ENCODE peak calls at places on chromosomes 11 and 22, in six cellular contexts. O, R, P, A, K and G are unnamed samples.

GRCh38 chr11:109864834-109865557 is 228.2 kb upstream of the ZC3H12C start:
- DNase-seq in K (no peak), O (peak; percentile 39), R (peak; percentile 84), P (no peak), A (peak; percentile 43), G (no peak)

GRCh38 chr22:23222033-23222840 is 41.9 kb downstream of the BCR start:
- DNase-seq in A (no peak), R (no peak), P (no peak), O (no peak), K (no peak), G (no peak)

GRCh38 chr22:16969508-16970327 is 38.3 kb downstream of the GAB4 start:
- DNase-seq in P (no peak), R (no peak), O (no peak), A (no peak), K (no peak), G (no peak)

GRCh38 chr11:128180446-128181089 is 406.8 kb downstream of the ETS1 start:
- DNase-seq in A (peak; percentile 93), K (no peak), P (peak; percentile 97), R (peak; percentile 92), O (peak; percentile 89), G (no peak)

GRCh38 chr22:46793497-46793896 is 31.0 kb downstream of the TBC1D22A start:
- DNase-seq in R (no peak), K (no peak), P (no peak), A (no peak), O (no peak), G (peak; percentile 16)

GRCh38 chr22:21032037-21032842 is at the start of gene SLC7A4:
- DNase-seq in K (no peak), A (no peak), O (no peak), P (no peak), R (no peak), G (no peak)

GRCh38 chr11:35390737-35391682 is 28.3 kb downstream of the SLC1A2 start:
- DNase-seq in A (no peak), P (peak; percentile 92), R (peak; percentile 79), O (peak; percentile 71), K (peak; percentile 78), G (no peak)

GRCh38 chr11:91173701-91174100 is 950.9 kb upstream of the CHORDC1 start:
- DNase-seq in K (no peak), R (no peak), O (peak; percentile 65), A (no peak), P (peak; percentile 64), G (no peak)

GRCh38 chr11:11849127-11849746 is 7.5 kb downstream of the USP47 start:
- DNase-seq in K (peak; percentile 60), P (peak; percentile 75), A (peak; percentile 64), R (peak; percentile 84), O (peak; percentile 62), G (peak; percentile 70)

GRCh38 chr22:17496843-17497242 is 66.5 kb upstream of the SLC25A18 start:
- DNase-seq in A (no peak), K (no peak), O (no peak), P (no peak), R (no peak), G (no peak)

GRCh38 chr11:134277176-134278001 is 1.2 kb downstream of the GLB1L3 start:
- DNase-seq in R (no peak), O (no peak), K (no peak), P (no peak), A (no peak), G (no peak)

GRCh38 chr11:134273317-134273712 is 2.9 kb upstream of the GLB1L3 start:
- DNase-seq in R (no peak), K (no peak), P (no peak), A (no peak), O (no peak), G (no peak)

GRCh38 chr11:134276396-134277175 is 407 bp downstream of the GLB1L3 start:
- DNase-seq in A (no peak), O (no peak), K (no peak), R (no peak), P (no peak), G (no peak)

GRCh38 chr11:134275188-134275533 is 1.0 kb upstream of the GLB1L3 start:
- DNase-seq in O (no peak), K (no peak), R (no peak), A (no peak), P (no peak), G (no peak)

GRCh38 chr11:134275534-134276395 is at the start of gene GLB1L3:
- DNase-seq in A (no peak), O (peak; percentile 63), K (no peak), R (no peak), P (no peak), G (peak; percentile 60)
- TF ChIP-seq CTCF in A (peak; percentile 13), O (peak; percentile 50), K (no peak), R (peak; percentile 33), P (peak; percentile 37), G (peak; percentile 40)

GRCh38 chr22:33109532-33110148 is 51.5 kb upstream of the SYN3 start:
- DNase-seq in R (no peak), A (no peak), K (no peak), O (no peak), P (no peak), G (no peak)
- H3K4me1 ChIP-seq in R (peaks cover 8% of the 10 kb centered on the region), A (no peaks in the 10 kb centered on the region), K (no peaks in the 10 kb centered on the region), O (peaks cover 13% of the 10 kb centered on the region), P (no peaks in the 10 kb centered on the region), G (no peaks in the 10 kb centered on the region)

GRCh38 chr11:73596547-73596946 is 1.4 kb downstream of the FAM168A start:
- DNase-seq in K (no peak), P (no peak), R (no peak), A (no peak), O (no peak), G (no peak)

GRCh38 chr11:73597340-73597955 is 464 bp downstream of the FAM168A start:
- DNase-seq in A (no peak), R (no peak), P (no peak), O (no peak), K (no peak), G (peak; percentile 7)

GRCh38 chr11:73591050-73591449 is 6.9 kb downstream of the FAM168A start:
- DNase-seq in K (no peak), A (no peak), O (no peak), R (no peak), P (no peak), G (no peak)

GRCh38 chr11:73591743-73592142 is 6.2 kb downstream of the FAM168A start:
- DNase-seq in O (no peak), P (no peak), A (no peak), R (no peak), K (no peak), G (no peak)

DNA sequence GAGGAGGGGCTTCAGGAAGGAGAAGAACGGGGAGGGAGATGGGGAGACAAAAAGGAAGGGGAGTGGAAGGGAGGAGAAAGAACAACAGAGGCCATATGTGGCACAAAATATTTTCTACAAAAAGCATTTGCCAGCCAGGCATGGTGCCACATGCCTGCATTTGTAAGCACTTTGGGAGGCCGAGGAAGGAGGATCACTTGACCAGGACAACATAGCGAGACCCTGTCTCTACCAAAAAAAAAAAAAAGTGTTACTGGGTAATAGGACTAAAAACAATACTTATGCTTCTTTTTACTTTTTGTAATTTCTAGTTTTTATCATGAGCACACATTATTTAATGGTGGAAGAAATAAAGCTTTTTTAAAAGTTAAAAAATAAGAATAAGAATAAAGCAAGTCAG is 5.3 kb downstream of the FAM168A start:
- DNase-seq in P (no peak), R (no peak), A (no peak), K (no peak), O (no peak), G (no peak)
- TF ChIP-seq CTCF in P (no peak), R (no peak), A (no peak), K (no peak), O (no peak), G (no peak)

GRCh38 chr11:97973352-97973857 is 1047.3 kb upstream of the CNTN5 start:
- DNase-seq in O (no peak), A (no peak), P (no peak), R (no peak), K (no peak), G (no peak)
- H3K4me1 ChIP-seq in O (peaks cover 3% of the 10 kb centered on the region), A (no peaks in the 10 kb centered on the region), P (no peaks in the 10 kb centered on the region), R (peaks cover 7% of the 10 kb centered on the region), K (no peaks in the 10 kb centered on the region), G (no peaks in the 10 kb centered on the region)

GRCh38 chr11:76919887-76920746 is 59.4 kb downstream of the ACER3 start:
- DNase-seq in K (peak; percentile 79), O (peak; percentile 64), A (peak; percentile 77), R (peak; percentile 92), P (peak; percentile 96), G (peak; percentile 91)

GRCh38 chr11:76916712-76917111 is 56.0 kb downstream of the ACER3 start:
- DNase-seq in K (peak; percentile 63), A (no peak), P (no peak), R (no peak), O (no peak), G (peak; percentile 56)

GRCh38 chr11:76919467-76919866 is 58.7 kb downstream of the ACER3 start:
- DNase-seq in A (no peak), O (no peak), K (no peak), R (no peak), P (no peak), G (no peak)

GRCh38 chr11:76918941-76919386 is 58.2 kb downstream of the ACER3 start:
- DNase-seq in K (peak; percentile 58), A (peak; percentile 73), R (peak; percentile 78), P (peak; percentile 82), O (peak; percentile 40), G (peak; percentile 59)
- TF ChIP-seq CTCF in K (peak; percentile 74), A (peak; percentile 57), R (peak; percentile 77), P (peak; percentile 94), O (peak; percentile 82), G (peak; percentile 93)

GRCh38 chr11:30873924-30874323 is 287.8 kb upstream of the MPPED2 start:
- DNase-seq in P (no peak), R (no peak), K (no peak), A (no peak), O (no peak), G (no peak)
- H3K4me1 ChIP-seq in P (no peaks in the 10 kb centered on the region), R (peaks cover 51% of the 10 kb centered on the region), K (no peaks in the 10 kb centered on the region), A (peaks cover 3% of the 10 kb centered on the region), O (no peaks in the 10 kb centered on the region), G (no peaks in the 10 kb centered on the region)

GRCh38 chr11:68037481-68038225 is 1.2 kb upstream of the TCIRG1 start:
- DNase-seq in A (no peak), O (no peak), K (no peak), P (no peak), R (no peak), G (no peak)

GRCh38 chr11:68039526-68040086 is 781 bp downstream of the TCIRG1 start:
- DNase-seq in O (no peak), R (no peak), K (peak; percentile 63), P (no peak), A (no peak), G (no peak)

GRCh38 chr11:68040121-68040956 is 1.5 kb downstream of the TCIRG1 start:
- DNase-seq in A (peak; percentile 86), K (peak; percentile 79), O (no peak), R (peak; percentile 81), P (peak; percentile 73), G (peak; percentile 68)

GRCh38 chr11:68038226-68038717 is 553 bp upstream of the TCIRG1 start:
- DNase-seq in P (no peak), K (peak; percentile 93), R (no peak), O (no peak), A (peak; percentile 10), G (peak; percentile 90)

GRCh38 chr11:68038718-68039525 is at the start of gene TCIRG1:
- DNase-seq in K (peak; percentile 79), A (peak; percentile 88), O (peak; percentile 59), R (peak; percentile 87), P (peak; percentile 89), G (no peak)
- TF ChIP-seq CTCF in K (no peak), A (no peak), O (no peak), R (no peak), P (no peak), G (no peak)